ENCODE peak calls at places on chromosome 11, in eight cellular contexts. One of them, this sample, is unnamed.

GRCh38 chr11:69122642-69123431 is 32.9 kb upstream of the SMIM38 start:
- DNase-seq in right lobe of liver: peak
- DNase-seq in stomach: peak
- DNase-seq in CD8-positive, alpha-beta memory T cell: no peak
- DNase-seq in suprapubic skin: no peak
- DNase-seq in stimulated activated CD4-positive, alpha-beta T cell treated with anti-CD3 and anti-CD28 coated beads, Interleukin-1b, Interleukin-23, amount 100 ng/mL, for 48 hours: peak
- DNase-seq in IMR-90: peak
- DNase-seq in stimulated activated CD8-positive, alpha-beta memory T cell treated with anti-CD3 and anti-CD28 coated beads, Interleukin-4, amount 100 ng/mL, for 48 hours: peak
- DNase-seq in this sample: peak

GRCh38 chr11:2810401-2811205 is 75.0 kb downstream of the CDKN1C start:
- DNase-seq in right lobe of liver: peak
- DNase-seq in stomach: no peak
- DNase-seq in CD8-positive, alpha-beta memory T cell: no peak
- DNase-seq in suprapubic skin: no peak
- DNase-seq in stimulated activated CD4-positive, alpha-beta T cell treated with anti-CD3 and anti-CD28 coated beads, Interleukin-1b, Interleukin-23, amount 100 ng/mL, for 48 hours: no peak
- DNase-seq in IMR-90: no peak
- DNase-seq in stimulated activated CD8-positive, alpha-beta memory T cell treated with anti-CD3 and anti-CD28 coated beads, Interleukin-4, amount 100 ng/mL, for 48 hours: no peak
- DNase-seq in this sample: no peak

GRCh38 chr11:1929621-1930447 is 10.3 kb downstream of the TNNT3 start:
- DNase-seq in right lobe of liver: peak
- DNase-seq in stomach: no peak
- DNase-seq in CD8-positive, alpha-beta memory T cell: no peak
- DNase-seq in suprapubic skin: peak
- DNase-seq in stimulated activated CD4-positive, alpha-beta T cell treated with anti-CD3 and anti-CD28 coated beads, Interleukin-1b, Interleukin-23, amount 100 ng/mL, for 48 hours: no peak
- DNase-seq in IMR-90: no peak
- DNase-seq in stimulated activated CD8-positive, alpha-beta memory T cell treated with anti-CD3 and anti-CD28 coated beads, Interleukin-4, amount 100 ng/mL, for 48 hours: no peak
- DNase-seq in this sample: peak

GRCh38 chr11:75389925-75390324 is 9.4 kb upstream of the RPS3 start:
- DNase-seq in right lobe of liver: no peak
- DNase-seq in stomach: no peak
- DNase-seq in CD8-positive, alpha-beta memory T cell: no peak
- DNase-seq in suprapubic skin: no peak
- DNase-seq in stimulated activated CD4-positive, alpha-beta T cell treated with anti-CD3 and anti-CD28 coated beads, Interleukin-1b, Interleukin-23, amount 100 ng/mL, for 48 hours: no peak
- DNase-seq in IMR-90: no peak
- DNase-seq in stimulated activated CD8-positive, alpha-beta memory T cell treated with anti-CD3 and anti-CD28 coated beads, Interleukin-4, amount 100 ng/mL, for 48 hours: no peak
- DNase-seq in this sample: no peak

GRCh38 chr11:23865341-23865975 is 631.4 kb upstream of the LUZP2 start:
- DNase-seq in right lobe of liver: no peak
- DNase-seq in stomach: no peak
- DNase-seq in CD8-positive, alpha-beta memory T cell: no peak
- DNase-seq in suprapubic skin: no peak
- DNase-seq in stimulated activated CD4-positive, alpha-beta T cell treated with anti-CD3 and anti-CD28 coated beads, Interleukin-1b, Interleukin-23, amount 100 ng/mL, for 48 hours: no peak
- DNase-seq in IMR-90: peak
- DNase-seq in stimulated activated CD8-positive, alpha-beta memory T cell treated with anti-CD3 and anti-CD28 coated beads, Interleukin-4, amount 100 ng/mL, for 48 hours: no peak
- DNase-seq in this sample: no peak

GRCh38 chr11:11344045-11344444 is 9.0 kb downstream of the CSNK2A3 start:
- DNase-seq in right lobe of liver: no peak
- DNase-seq in stomach: no peak
- DNase-seq in CD8-positive, alpha-beta memory T cell: no peak
- DNase-seq in suprapubic skin: no peak
- DNase-seq in stimulated activated CD4-positive, alpha-beta T cell treated with anti-CD3 and anti-CD28 coated beads, Interleukin-1b, Interleukin-23, amount 100 ng/mL, for 48 hours: peak
- DNase-seq in IMR-90: no peak
- DNase-seq in stimulated activated CD8-positive, alpha-beta memory T cell treated with anti-CD3 and anti-CD28 coated beads, Interleukin-4, amount 100 ng/mL, for 48 hours: no peak
- DNase-seq in this sample: no peak

GRCh38 chr11:92870241-92870826 is 99.1 kb upstream of the MTNR1B start:
- DNase-seq in right lobe of liver: no peak
- DNase-seq in stomach: no peak
- DNase-seq in CD8-positive, alpha-beta memory T cell: no peak
- DNase-seq in suprapubic skin: no peak
- DNase-seq in stimulated activated CD4-positive, alpha-beta T cell treated with anti-CD3 and anti-CD28 coated beads, Interleukin-1b, Interleukin-23, amount 100 ng/mL, for 48 hours: no peak
- DNase-seq in IMR-90: peak
- DNase-seq in stimulated activated CD8-positive, alpha-beta memory T cell treated with anti-CD3 and anti-CD28 coated beads, Interleukin-4, amount 100 ng/mL, for 48 hours: no peak
- DNase-seq in this sample: no peak

GRCh38 chr11:86952221-86952875 is 2.8 kb downstream of the FZD4 start:
- DNase-seq in right lobe of liver: no peak
- DNase-seq in stomach: no peak
- DNase-seq in CD8-positive, alpha-beta memory T cell: no peak
- DNase-seq in suprapubic skin: no peak
- DNase-seq in stimulated activated CD4-positive, alpha-beta T cell treated with anti-CD3 and anti-CD28 coated beads, Interleukin-1b, Interleukin-23, amount 100 ng/mL, for 48 hours: no peak
- DNase-seq in IMR-90: no peak
- DNase-seq in stimulated activated CD8-positive, alpha-beta memory T cell treated with anti-CD3 and anti-CD28 coated beads, Interleukin-4, amount 100 ng/mL, for 48 hours: no peak
- DNase-seq in this sample: no peak

GRCh38 chr11:109424893-109425292 is 2.9 kb downstream of the C11orf87 start:
- DNase-seq in right lobe of liver: no peak
- DNase-seq in stomach: peak
- DNase-seq in CD8-positive, alpha-beta memory T cell: no peak
- DNase-seq in suprapubic skin: no peak
- DNase-seq in stimulated activated CD4-positive, alpha-beta T cell treated with anti-CD3 and anti-CD28 coated beads, Interleukin-1b, Interleukin-23, amount 100 ng/mL, for 48 hours: no peak
- DNase-seq in IMR-90: no peak
- DNase-seq in stimulated activated CD8-positive, alpha-beta memory T cell treated with anti-CD3 and anti-CD28 coated beads, Interleukin-4, amount 100 ng/mL, for 48 hours: peak
- DNase-seq in this sample: no peak

GRCh38 chr11:8807544-8808225 is 103.3 kb upstream of the AKIP1 start:
- DNase-seq in right lobe of liver: no peak
- DNase-seq in stomach: peak
- DNase-seq in CD8-positive, alpha-beta memory T cell: no peak
- DNase-seq in suprapubic skin: no peak
- DNase-seq in stimulated activated CD4-positive, alpha-beta T cell treated with anti-CD3 and anti-CD28 coated beads, Interleukin-1b, Interleukin-23, amount 100 ng/mL, for 48 hours: no peak
- DNase-seq in IMR-90: peak
- DNase-seq in stimulated activated CD8-positive, alpha-beta memory T cell treated with anti-CD3 and anti-CD28 coated beads, Interleukin-4, amount 100 ng/mL, for 48 hours: no peak
- DNase-seq in this sample: no peak

GRCh38 chr11:6625832-6626420 is 6.7 kb upstream of the TPP1 start:
- DNase-seq in right lobe of liver: no peak
- DNase-seq in stomach: no peak
- DNase-seq in CD8-positive, alpha-beta memory T cell: no peak
- DNase-seq in suprapubic skin: no peak
- DNase-seq in stimulated activated CD4-positive, alpha-beta T cell treated with anti-CD3 and anti-CD28 coated beads, Interleukin-1b, Interleukin-23, amount 100 ng/mL, for 48 hours: no peak
- DNase-seq in IMR-90: no peak
- DNase-seq in stimulated activated CD8-positive, alpha-beta memory T cell treated with anti-CD3 and anti-CD28 coated beads, Interleukin-4, amount 100 ng/mL, for 48 hours: no peak
- DNase-seq in this sample: no peak

GRCh38 chr11:19027829-19028595 is 32.5 kb downstream of the MRGPRX2 start:
- DNase-seq in right lobe of liver: no peak
- DNase-seq in stomach: no peak
- DNase-seq in CD8-positive, alpha-beta memory T cell: no peak
- DNase-seq in suprapubic skin: no peak
- DNase-seq in stimulated activated CD4-positive, alpha-beta T cell treated with anti-CD3 and anti-CD28 coated beads, Interleukin-1b, Interleukin-23, amount 100 ng/mL, for 48 hours: no peak
- DNase-seq in IMR-90: peak
- DNase-seq in stimulated activated CD8-positive, alpha-beta memory T cell treated with anti-CD3 and anti-CD28 coated beads, Interleukin-4, amount 100 ng/mL, for 48 hours: no peak
- DNase-seq in this sample: no peak

GRCh38 chr11:93054881-93055280 is 85.4 kb downstream of the MTNR1B start:
- DNase-seq in right lobe of liver: no peak
- DNase-seq in stomach: no peak
- DNase-seq in CD8-positive, alpha-beta memory T cell: no peak
- DNase-seq in suprapubic skin: no peak
- DNase-seq in stimulated activated CD4-positive, alpha-beta T cell treated with anti-CD3 and anti-CD28 coated beads, Interleukin-1b, Interleukin-23, amount 100 ng/mL, for 48 hours: peak
- DNase-seq in IMR-90: peak
- DNase-seq in stimulated activated CD8-positive, alpha-beta memory T cell treated with anti-CD3 and anti-CD28 coated beads, Interleukin-4, amount 100 ng/mL, for 48 hours: no peak
- DNase-seq in this sample: no peak